ENCODE peak calls at places on chromosomes 6 and 20, in five cellular contexts. One of them, this sample, is unnamed. For H3K4me1, the result is how much of the 10 kb centered on the place peaks cover.

GRCh38 chr6:29696147-29697129 is 15.5 kb upstream of the ZFP57 start:
- DNase-seq in fibroblast of lung: no peak
- DNase-seq in breast epithelium: no peak
- DNase-seq in Panc1: no peak
- DNase-seq in left lung: no peak
- DNase-seq in this sample: no peak

GRCh38 chr20:63095718-63096654 is 89.2 kb upstream of the BHLHE23 start:
- DNase-seq in left lung: peak
- DNase-seq in breast epithelium: no peak
- DNase-seq in fibroblast of lung: no peak
- DNase-seq in Panc1: no peak
- DNase-seq in this sample: no peak

GRCh38 chr6:106872044-106872443 is 102.5 kb downstream of the CD24 start:
- DNase-seq in left lung: no peak
- DNase-seq in Panc1: no peak
- DNase-seq in breast epithelium: no peak
- DNase-seq in fibroblast of lung: peak
- DNase-seq in this sample: no peak

GRCh38 chr6:3157151-3157933 is at the start of gene TUBB2A:
- DNase-seq in breast epithelium: peak
- DNase-seq in fibroblast of lung: peak
- DNase-seq in left lung: peak
- DNase-seq in Panc1: no peak
- DNase-seq in this sample: peak

GRCh38 chr6:52746213-52746612 is 17.1 kb downstream of the GSTA2 start:
- DNase-seq in left lung: no peak
- DNase-seq in breast epithelium: no peak
- DNase-seq in fibroblast of lung: peak
- DNase-seq in Panc1: no peak
- DNase-seq in this sample: no peak

GRCh38 chr20:35773154-35773751 is 1.4 kb downstream of the PHF20 start:
- DNase-seq in breast epithelium: peak
- DNase-seq in fibroblast of lung: peak
- DNase-seq in Panc1: no peak
- DNase-seq in left lung: no peak
- DNase-seq in this sample: peak

GRCh38 chr6:168322966-168323365 is 3.4 kb upstream of the DACT2 start:
- DNase-seq in fibroblast of lung: no peak
- DNase-seq in Panc1: no peak
- DNase-seq in left lung: no peak
- DNase-seq in breast epithelium: no peak
- DNase-seq in this sample: no peak

GRCh38 chr6:74574794-74575193 is 631.1 kb downstream of the COL12A1 start:
- DNase-seq in fibroblast of lung: peak
- DNase-seq in Panc1: no peak
- DNase-seq in breast epithelium: no peak
- DNase-seq in left lung: no peak
- DNase-seq in this sample: no peak

GRCh38 chr6:165081944-165082532 is 227.4 kb downstream of the C6orf118 start:
- DNase-seq in Panc1: no peak
- DNase-seq in left lung: no peak
- DNase-seq in breast epithelium: no peak
- DNase-seq in fibroblast of lung: no peak
- DNase-seq in this sample: no peak

GRCh38 chr20:2290486-2290885 is 5.3 kb upstream of the TGM3 start:
- DNase-seq in left lung: no peak
- DNase-seq in breast epithelium: no peak
- DNase-seq in Panc1: no peak
- DNase-seq in fibroblast of lung: no peak
- DNase-seq in this sample: no peak

GRCh38 chr6:111552999-111553398 is 52.7 kb downstream of the TRAF3IP2 start:
- DNase-seq in fibroblast of lung: no peak
- DNase-seq in left lung: no peak
- DNase-seq in Panc1: no peak
- DNase-seq in breast epithelium: no peak
- DNase-seq in this sample: no peak
- H3K4me3 ChIP-seq in fibroblast of lung: no peak
- H3K4me3 ChIP-seq in left lung: no peak
- H3K4me3 ChIP-seq in Panc1: no peak
- H3K4me3 ChIP-seq in breast epithelium: no peak
- H3K4me3 ChIP-seq in this sample: no peak

GRCh38 chr20:20217626-20218025 is 150.3 kb upstream of the INSM1 start:
- DNase-seq in left lung: no peak
- DNase-seq in Panc1: no peak
- DNase-seq in fibroblast of lung: no peak
- DNase-seq in breast epithelium: no peak
- DNase-seq in this sample: no peak

GRCh38 chr20:20215976-20216727 is 151.8 kb upstream of the INSM1 start:
- DNase-seq in fibroblast of lung: no peak
- DNase-seq in Panc1: no peak
- DNase-seq in left lung: no peak
- DNase-seq in breast epithelium: no peak
- DNase-seq in this sample: no peak

GRCh38 chr20:20219016-20219415 is 148.9 kb upstream of the INSM1 start:
- DNase-seq in fibroblast of lung: no peak
- DNase-seq in Panc1: no peak
- DNase-seq in left lung: no peak
- DNase-seq in breast epithelium: no peak
- DNase-seq in this sample: no peak

GRCh38 chr20:20214757-20215275 is 153.1 kb upstream of the INSM1 start:
- DNase-seq in Panc1: no peak
- DNase-seq in breast epithelium: no peak
- DNase-seq in fibroblast of lung: no peak
- DNase-seq in left lung: no peak
- DNase-seq in this sample: no peak

GRCh38 chr20:20216941-20217340 is 151.0 kb upstream of the INSM1 start:
- DNase-seq in breast epithelium: no peak
- DNase-seq in left lung: no peak
- DNase-seq in fibroblast of lung: no peak
- DNase-seq in Panc1: no peak
- DNase-seq in this sample: no peak
- H3K4me1 ChIP-seq in breast epithelium: under half
- H3K4me1 ChIP-seq in left lung: under half
- H3K4me1 ChIP-seq in fibroblast of lung: under half
- H3K4me1 ChIP-seq in Panc1: under half
- H3K4me1 ChIP-seq in this sample: under half

GRCh38 chr6:116666869-116667268 is 1.7 kb downstream of the ZUP1 start:
- DNase-seq in Panc1: no peak
- DNase-seq in left lung: no peak
- DNase-seq in breast epithelium: no peak
- DNase-seq in fibroblast of lung: no peak
- DNase-seq in this sample: no peak
- H3K4me3 ChIP-seq in Panc1: peak
- H3K4me3 ChIP-seq in left lung: no peak
- H3K4me3 ChIP-seq in breast epithelium: no peak
- H3K4me3 ChIP-seq in fibroblast of lung: peak
- H3K4me3 ChIP-seq in this sample: no peak

DNA sequence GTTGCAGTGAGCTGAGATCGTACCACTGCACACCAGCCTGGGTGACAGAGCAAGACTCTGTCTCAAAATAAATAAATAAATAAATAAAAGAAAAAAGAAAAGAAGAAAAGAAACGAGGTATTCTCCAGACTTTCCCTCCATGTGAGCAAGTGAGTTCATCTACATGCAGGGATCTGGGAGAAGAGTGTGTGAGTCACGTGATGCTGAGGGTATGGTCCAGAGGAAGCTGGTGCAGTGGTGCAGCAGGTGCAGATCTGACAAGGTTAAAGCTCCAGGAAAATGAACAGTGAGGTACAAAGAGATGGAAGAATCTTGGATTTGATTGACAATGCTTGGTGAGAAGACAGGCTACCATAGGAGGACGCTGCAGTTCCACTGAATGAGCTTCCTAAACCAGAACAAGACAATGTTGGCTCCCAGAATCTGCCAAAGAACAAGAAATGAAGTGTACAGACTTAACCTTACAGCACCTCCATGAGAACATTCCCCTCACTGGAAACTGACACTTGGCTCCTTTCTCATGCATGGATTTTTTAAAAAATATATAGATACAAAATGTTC is 79.5 kb upstream of the BTBD3 start:
- DNase-seq in breast epithelium: no peak
- DNase-seq in Panc1: no peak
- DNase-seq in fibroblast of lung: no peak
- DNase-seq in left lung: no peak
- DNase-seq in this sample: no peak
- H3K4me1 ChIP-seq in breast epithelium: under half
- H3K4me1 ChIP-seq in Panc1: under half
- H3K4me1 ChIP-seq in fibroblast of lung: under half
- H3K4me1 ChIP-seq in left lung: under half
- H3K4me1 ChIP-seq in this sample: under half